ENCODE peak calls at places on chromosome 19, in four cellular contexts. One of them, this sample, is unnamed.

GRCh38 chr19:18304496-18305312 is 18.2 kb downstream of the LSM4 start:
- DNase-seq in non-pigmented ciliary epithelial cell: peak; percentile 30
- DNase-seq in fibroblast of pulmonary artery: peak; percentile 78
- DNase-seq in EH: peak; percentile 89
- DNase-seq in this sample: peak; percentile 91

GRCh38 chr19:30664358-30665058 is 292.3 kb downstream of the ZNF536 start:
- DNase-seq in non-pigmented ciliary epithelial cell: no peak
- DNase-seq in fibroblast of pulmonary artery: no peak
- DNase-seq in EH: no peak
- DNase-seq in this sample: no peak

GRCh38 chr19:15315101-15315500 is 17.2 kb downstream of the BRD4 start:
- DNase-seq in non-pigmented ciliary epithelial cell: no peak
- DNase-seq in fibroblast of pulmonary artery: no peak
- DNase-seq in EH: no peak
- DNase-seq in this sample: peak; percentile 2

GRCh38 chr19:19324059-19324755 is 3.6 kb downstream of the MAU2 start:
- DNase-seq in non-pigmented ciliary epithelial cell: no peak
- DNase-seq in fibroblast of pulmonary artery: no peak
- DNase-seq in EH: no peak
- DNase-seq in this sample: no peak

GRCh38 chr19:7831452-7831851 is 1.4 kb downstream of the EVI5L start:
- DNase-seq in non-pigmented ciliary epithelial cell: no peak
- DNase-seq in fibroblast of pulmonary artery: peak; percentile 44
- DNase-seq in EH: peak; percentile 44
- DNase-seq in this sample: no peak

GRCh38 chr19:50148528-50148927 is 14.6 kb downstream of the IZUMO2 start:
- DNase-seq in non-pigmented ciliary epithelial cell: no peak
- DNase-seq in fibroblast of pulmonary artery: no peak
- DNase-seq in EH: no peak
- DNase-seq in this sample: no peak

GRCh38 chr19:33348301-33349010 is 25.1 kb upstream of the CEBPG start:
- DNase-seq in non-pigmented ciliary epithelial cell: no peak
- DNase-seq in fibroblast of pulmonary artery: peak; percentile 3
- DNase-seq in EH: peak; percentile 48
- DNase-seq in this sample: no peak

GRCh38 chr19:10543420-10544241 is at the start of gene ATG4D:
- DNase-seq in non-pigmented ciliary epithelial cell: no peak
- DNase-seq in fibroblast of pulmonary artery: peak; percentile 62
- DNase-seq in EH: peak; percentile 76
- DNase-seq in this sample: peak; percentile 96

GRCh38 chr19:2132731-2133490 is 18.5 kb downstream of the AP3D1 start:
- DNase-seq in non-pigmented ciliary epithelial cell: no peak
- DNase-seq in fibroblast of pulmonary artery: no peak
- DNase-seq in EH: no peak
- DNase-seq in this sample: no peak

GRCh38 chr19:12838893-12839656 is 760 bp downstream of the MAST1 start:
- DNase-seq in non-pigmented ciliary epithelial cell: no peak
- DNase-seq in fibroblast of pulmonary artery: no peak
- DNase-seq in EH: no peak
- DNase-seq in this sample: no peak

GRCh38 chr19:574658-575526 is 2.5 kb downstream of the BSG start:
- DNase-seq in non-pigmented ciliary epithelial cell: no peak
- DNase-seq in fibroblast of pulmonary artery: peak; percentile 51
- DNase-seq in EH: peak; percentile 46
- DNase-seq in this sample: no peak

GRCh38 chr19:49701271-49701786 is 10.4 kb downstream of the CPT1C start:
- DNase-seq in non-pigmented ciliary epithelial cell: no peak
- DNase-seq in fibroblast of pulmonary artery: no peak
- DNase-seq in EH: no peak
- DNase-seq in this sample: no peak

GRCh38 chr19:33781996-33782395 is 14.7 kb upstream of the KCTD15 start:
- DNase-seq in non-pigmented ciliary epithelial cell: no peak
- DNase-seq in fibroblast of pulmonary artery: peak; percentile 33
- DNase-seq in EH: peak; percentile 39
- DNase-seq in this sample: no peak

GRCh38 chr19:17835182-17836006 is 12.4 kb downstream of the JAK3 start:
- DNase-seq in non-pigmented ciliary epithelial cell: no peak
- DNase-seq in fibroblast of pulmonary artery: peak; percentile 14
- DNase-seq in EH: peak; percentile 14
- DNase-seq in this sample: no peak

This sample was measured in upper lobe of right lung.